ENCODE peak calls at places on chromosome 6, in ten cellular contexts. One of them, this sample, is unnamed. For H3K4me1, the result is how much of the 10 kb centered on the place peaks cover.

GRCh38 chr6:3633711-3634110 is 117.8 kb downstream of the PXDC1 start:
- DNase-seq in A549: no peak
- DNase-seq in RWPE2: no peak
- DNase-seq in gastrocnemius medialis: no peak
- DNase-seq in mucosa of descending colon: no peak
- DNase-seq in PC-3: no peak
- DNase-seq in endothelial cell of umbilical vein: no peak
- DNase-seq in A673: no peak
- DNase-seq in OCI-LY7: no peak
- DNase-seq in sigmoid colon: no peak
- DNase-seq in this sample: no peak

GRCh38 chr6:112286010-112286409 is 31.6 kb upstream of the LAMA4 start:
- DNase-seq in endothelial cell of umbilical vein: no peak
- DNase-seq in mucosa of descending colon: peak
- DNase-seq in sigmoid colon: no peak
- DNase-seq in A549: no peak
- DNase-seq in PC-3: no peak
- DNase-seq in A673: no peak
- DNase-seq in RWPE2: no peak
- DNase-seq in gastrocnemius medialis: no peak
- DNase-seq in OCI-LY7: no peak
- DNase-seq in this sample: no peak

GRCh38 chr6:41693281-41693838 is 42.0 kb downstream of the TFEB start:
- DNase-seq in A673: no peak
- DNase-seq in RWPE2: no peak
- DNase-seq in sigmoid colon: no peak
- DNase-seq in A549: no peak
- DNase-seq in endothelial cell of umbilical vein: no peak
- DNase-seq in PC-3: no peak
- DNase-seq in OCI-LY7: no peak
- DNase-seq in gastrocnemius medialis: no peak
- DNase-seq in mucosa of descending colon: no peak
- DNase-seq in this sample: no peak

GRCh38 chr6:142839686-142840040 is 105.3 kb downstream of the HIVEP2 start:
- DNase-seq in RWPE2: no peak
- DNase-seq in A673: no peak
- DNase-seq in PC-3: no peak
- DNase-seq in A549: no peak
- DNase-seq in mucosa of descending colon: no peak
- DNase-seq in OCI-LY7: no peak
- DNase-seq in sigmoid colon: no peak
- DNase-seq in endothelial cell of umbilical vein: peak
- DNase-seq in gastrocnemius medialis: no peak
- DNase-seq in this sample: no peak

GRCh38 chr6:158626360-158627167 is 18.0 kb downstream of the DYNLT1 start:
- DNase-seq in A549: no peak
- DNase-seq in sigmoid colon: no peak
- DNase-seq in gastrocnemius medialis: no peak
- DNase-seq in A673: no peak
- DNase-seq in OCI-LY7: no peak
- DNase-seq in RWPE2: peak
- DNase-seq in PC-3: no peak
- DNase-seq in endothelial cell of umbilical vein: no peak
- DNase-seq in mucosa of descending colon: no peak
- DNase-seq in this sample: no peak

GRCh38 chr6:121794630-121795029 is 359.2 kb downstream of the GJA1 start:
- DNase-seq in mucosa of descending colon: no peak
- DNase-seq in RWPE2: peak
- DNase-seq in A673: no peak
- DNase-seq in A549: peak
- DNase-seq in sigmoid colon: no peak
- DNase-seq in PC-3: peak
- DNase-seq in OCI-LY7: no peak
- DNase-seq in gastrocnemius medialis: no peak
- DNase-seq in endothelial cell of umbilical vein: peak
- DNase-seq in this sample: no peak

GRCh38 chr6:152746172-152746553 is 4.4 kb upstream of the VIP start:
- DNase-seq in endothelial cell of umbilical vein: no peak
- DNase-seq in gastrocnemius medialis: no peak
- DNase-seq in A673: no peak
- DNase-seq in sigmoid colon: no peak
- DNase-seq in PC-3: peak
- DNase-seq in OCI-LY7: no peak
- DNase-seq in mucosa of descending colon: no peak
- DNase-seq in A549: peak
- DNase-seq in RWPE2: peak
- DNase-seq in this sample: no peak

GRCh38 chr6:12911387-12911960 is 194.9 kb downstream of the PHACTR1 start:
- DNase-seq in PC-3: peak
- DNase-seq in A673: peak
- DNase-seq in mucosa of descending colon: peak
- DNase-seq in endothelial cell of umbilical vein: peak
- DNase-seq in RWPE2: no peak
- DNase-seq in OCI-LY7: peak
- DNase-seq in A549: peak
- DNase-seq in sigmoid colon: no peak
- DNase-seq in gastrocnemius medialis: no peak
- DNase-seq in this sample: no peak

GRCh38 chr6:151240036-151240685 is 394 bp downstream of the AKAP12 start:
- DNase-seq in mucosa of descending colon: peak
- DNase-seq in sigmoid colon: peak
- DNase-seq in RWPE2: peak
- DNase-seq in gastrocnemius medialis: peak
- DNase-seq in A673: peak
- DNase-seq in endothelial cell of umbilical vein: peak
- DNase-seq in PC-3: peak
- DNase-seq in OCI-LY7: no peak
- DNase-seq in A549: peak
- DNase-seq in this sample: peak

DNA sequence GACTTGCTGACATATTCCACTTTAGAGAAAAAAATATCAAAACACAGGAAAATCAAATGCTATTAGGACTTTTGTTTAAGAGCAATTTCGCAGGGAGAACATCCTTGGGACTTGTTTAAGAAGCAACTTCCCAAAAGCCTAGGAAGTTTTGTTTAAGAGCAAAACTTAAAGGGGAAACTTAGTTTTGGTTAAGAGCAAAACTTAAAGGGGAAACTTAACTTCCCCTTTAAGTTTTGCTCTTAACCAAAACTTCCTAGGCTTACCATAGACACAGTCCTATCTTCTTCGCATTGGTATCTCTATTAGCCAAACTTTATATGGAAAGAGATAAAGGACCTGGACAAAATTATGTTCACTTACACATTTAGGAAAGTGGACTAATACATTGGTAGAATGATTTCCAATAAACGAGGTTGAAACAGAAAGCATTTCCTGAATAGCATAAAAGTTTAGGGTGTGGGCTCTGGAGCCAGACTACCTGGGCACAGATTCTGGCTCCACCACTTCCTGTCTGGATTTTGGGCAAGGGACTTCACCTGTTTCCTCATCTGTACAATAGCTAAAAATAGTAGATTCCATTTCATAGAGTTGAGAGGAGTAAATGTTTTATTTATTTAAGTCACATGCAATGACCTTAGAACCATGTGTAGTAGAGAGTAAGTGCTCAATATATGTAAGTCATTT is 15.7 kb downstream of the PAQR8 start:
- DNase-seq in endothelial cell of umbilical vein: no peak
- DNase-seq in PC-3: no peak
- DNase-seq in A673: no peak
- DNase-seq in sigmoid colon: no peak
- DNase-seq in A549: no peak
- DNase-seq in OCI-LY7: no peak
- DNase-seq in RWPE2: no peak
- DNase-seq in gastrocnemius medialis: no peak
- DNase-seq in mucosa of descending colon: no peak
- DNase-seq in this sample: no peak
- H3K4me1 ChIP-seq in endothelial cell of umbilical vein: under half
- H3K4me1 ChIP-seq in PC-3: under half
- H3K4me1 ChIP-seq in A673: under half
- H3K4me1 ChIP-seq in sigmoid colon: under half
- H3K4me1 ChIP-seq in A549: under half
- H3K4me1 ChIP-seq in OCI-LY7: under half
- H3K4me1 ChIP-seq in RWPE2: under half
- H3K4me1 ChIP-seq in gastrocnemius medialis: under half
- H3K4me1 ChIP-seq in mucosa of descending colon: under half
- H3K4me1 ChIP-seq in this sample: under half

GRCh38 chr6:33508935-33509926 is 54.9 kb downstream of the ZBTB9 start:
- DNase-seq in A673: no peak
- DNase-seq in OCI-LY7: no peak
- DNase-seq in mucosa of descending colon: peak
- DNase-seq in A549: no peak
- DNase-seq in PC-3: no peak
- DNase-seq in sigmoid colon: no peak
- DNase-seq in gastrocnemius medialis: no peak
- DNase-seq in RWPE2: no peak
- DNase-seq in endothelial cell of umbilical vein: peak
- DNase-seq in this sample: no peak

GRCh38 chr6:33516726-33517125 is 62.4 kb downstream of the ZBTB9 start:
- DNase-seq in RWPE2: no peak
- DNase-seq in endothelial cell of umbilical vein: no peak
- DNase-seq in PC-3: no peak
- DNase-seq in A549: no peak
- DNase-seq in mucosa of descending colon: no peak
- DNase-seq in A673: no peak
- DNase-seq in sigmoid colon: no peak
- DNase-seq in OCI-LY7: no peak
- DNase-seq in gastrocnemius medialis: no peak
- DNase-seq in this sample: no peak

GRCh38 chr6:33507261-33507660 is 52.9 kb downstream of the ZBTB9 start:
- DNase-seq in OCI-LY7: no peak
- DNase-seq in A549: no peak
- DNase-seq in mucosa of descending colon: no peak
- DNase-seq in sigmoid colon: no peak
- DNase-seq in PC-3: peak
- DNase-seq in endothelial cell of umbilical vein: no peak
- DNase-seq in RWPE2: no peak
- DNase-seq in gastrocnemius medialis: no peak
- DNase-seq in A673: no peak
- DNase-seq in this sample: no peak

DNA sequence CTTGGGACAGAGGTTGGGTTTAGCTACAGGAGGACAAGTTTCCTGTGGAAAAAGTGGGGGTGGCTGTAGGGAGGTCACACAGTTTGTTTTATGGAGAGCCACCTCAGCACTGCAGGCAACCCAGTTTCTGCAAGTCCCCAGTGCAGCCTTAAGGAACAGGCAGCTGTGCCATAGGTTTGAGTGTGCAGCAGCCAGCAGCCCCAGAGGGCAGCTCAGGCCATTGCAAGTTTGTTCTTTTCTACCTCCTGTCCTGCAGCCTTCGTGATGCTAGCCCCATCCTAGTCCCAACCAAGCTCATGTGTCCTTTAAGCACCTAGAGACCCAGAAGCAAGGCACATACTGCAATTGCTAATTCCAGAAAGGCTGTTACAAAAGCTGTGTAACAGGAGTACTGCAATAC is 58.8 kb downstream of the ZBTB9 start:
- DNase-seq in OCI-LY7: no peak
- DNase-seq in A549: no peak
- DNase-seq in A673: no peak
- DNase-seq in gastrocnemius medialis: no peak
- DNase-seq in RWPE2: no peak
- DNase-seq in sigmoid colon: no peak
- DNase-seq in mucosa of descending colon: no peak
- DNase-seq in PC-3: no peak
- DNase-seq in endothelial cell of umbilical vein: no peak
- DNase-seq in this sample: no peak
- TF ChIP-seq CTCF in OCI-LY7: no peak
- TF ChIP-seq CTCF in A549: no peak
- TF ChIP-seq CTCF in A673: no peak
- TF ChIP-seq CTCF in gastrocnemius medialis: no peak
- TF ChIP-seq CTCF in RWPE2: no peak
- TF ChIP-seq CTCF in sigmoid colon: no peak
- TF ChIP-seq CTCF in mucosa of descending colon: no peak
- TF ChIP-seq CTCF in PC-3: no peak
- TF ChIP-seq CTCF in endothelial cell of umbilical vein: no peak
- TF ChIP-seq CTCF in this sample: no peak

GRCh38 chr6:23222724-23223123 is 653.4 kb downstream of the HDGFL1 start:
- DNase-seq in gastrocnemius medialis: no peak
- DNase-seq in OCI-LY7: no peak
- DNase-seq in endothelial cell of umbilical vein: no peak
- DNase-seq in PC-3: no peak
- DNase-seq in RWPE2: no peak
- DNase-seq in mucosa of descending colon: no peak
- DNase-seq in A549: no peak
- DNase-seq in A673: no peak
- DNase-seq in sigmoid colon: no peak
- DNase-seq in this sample: no peak

GRCh38 chr6:23218751-23219150 is 649.4 kb downstream of the HDGFL1 start:
- DNase-seq in PC-3: no peak
- DNase-seq in mucosa of descending colon: no peak
- DNase-seq in OCI-LY7: no peak
- DNase-seq in RWPE2: no peak
- DNase-seq in A549: no peak
- DNase-seq in A673: no peak
- DNase-seq in endothelial cell of umbilical vein: peak
- DNase-seq in sigmoid colon: no peak
- DNase-seq in gastrocnemius medialis: no peak
- DNase-seq in this sample: no peak

GRCh38 chr6:23228439-23229024 is 659.2 kb downstream of the HDGFL1 start:
- DNase-seq in A673: no peak
- DNase-seq in PC-3: peak
- DNase-seq in gastrocnemius medialis: no peak
- DNase-seq in endothelial cell of umbilical vein: no peak
- DNase-seq in OCI-LY7: no peak
- DNase-seq in sigmoid colon: no peak
- DNase-seq in RWPE2: no peak
- DNase-seq in A549: no peak
- DNase-seq in mucosa of descending colon: no peak
- DNase-seq in this sample: peak

DNA sequence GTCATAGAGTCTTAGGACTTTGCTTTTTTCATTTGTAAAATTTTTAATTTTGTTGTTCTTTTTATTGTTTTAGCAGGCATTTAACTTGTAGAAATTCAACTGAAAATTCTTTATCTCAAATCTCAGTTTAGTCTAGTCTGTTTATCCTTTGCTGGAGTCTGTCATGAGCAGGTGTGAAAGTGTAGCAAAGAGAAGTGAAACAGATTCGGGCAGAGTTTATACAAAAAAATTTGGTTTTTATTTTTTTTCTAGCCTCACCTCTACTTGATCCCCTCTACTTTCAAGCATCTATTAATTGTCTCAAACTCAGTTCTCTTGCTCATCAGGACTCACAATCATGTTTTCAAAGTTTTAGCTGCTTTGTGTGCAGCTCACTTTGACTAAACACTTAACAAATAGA is 655.2 kb downstream of the HDGFL1 start:
- DNase-seq in OCI-LY7: no peak
- DNase-seq in PC-3: no peak
- DNase-seq in endothelial cell of umbilical vein: no peak
- DNase-seq in RWPE2: no peak
- DNase-seq in mucosa of descending colon: no peak
- DNase-seq in A673: no peak
- DNase-seq in A549: no peak
- DNase-seq in sigmoid colon: no peak
- DNase-seq in gastrocnemius medialis: no peak
- DNase-seq in this sample: no peak
- H3K4me1 ChIP-seq in OCI-LY7: under half
- H3K4me1 ChIP-seq in PC-3: under half
- H3K4me1 ChIP-seq in endothelial cell of umbilical vein: under half
- H3K4me1 ChIP-seq in RWPE2: under half
- H3K4me1 ChIP-seq in mucosa of descending colon: under half
- H3K4me1 ChIP-seq in A673: under half
- H3K4me1 ChIP-seq in A549: under half
- H3K4me1 ChIP-seq in sigmoid colon: under half
- H3K4me1 ChIP-seq in gastrocnemius medialis: under half
- H3K4me1 ChIP-seq in this sample: under half

GRCh38 chr6:143843689-143844405 is 709 bp downstream of the LTV1 start:
- DNase-seq in mucosa of descending colon: no peak
- DNase-seq in RWPE2: no peak
- DNase-seq in gastrocnemius medialis: no peak
- DNase-seq in sigmoid colon: no peak
- DNase-seq in OCI-LY7: peak
- DNase-seq in endothelial cell of umbilical vein: no peak
- DNase-seq in PC-3: no peak
- DNase-seq in A549: peak
- DNase-seq in A673: peak
- DNase-seq in this sample: no peak
- TF ChIP-seq CTCF in mucosa of descending colon: no peak
- TF ChIP-seq CTCF in RWPE2: no peak
- TF ChIP-seq CTCF in gastrocnemius medialis: no peak
- TF ChIP-seq CTCF in sigmoid colon: no peak
- TF ChIP-seq CTCF in OCI-LY7: no peak
- TF ChIP-seq CTCF in endothelial cell of umbilical vein: no peak
- TF ChIP-seq CTCF in PC-3: no peak
- TF ChIP-seq CTCF in A549: no peak
- TF ChIP-seq CTCF in A673: no peak
- TF ChIP-seq CTCF in this sample: no peak

This sample was measured in upper lobe of right lung.